ENCODE peak calls at places on chromosome 21, in five cellular contexts. One of them, this sample, is unnamed.
A peak's percentile ranks its signal among the peaks of the same experiment; 100 is the strongest.

GRCh38 chr21:45858180-45858579 is 123.4 kb upstream of the COL6A1 start:
- DNase-seq in AG10803: no peak
- DNase-seq in prostate gland: no peak
- DNase-seq in neural progenitor cell: no peak
- DNase-seq in transverse colon: no peak
- DNase-seq in this sample: no peak

GRCh38 chr21:39048574-39048973 is 134.7 kb downstream of the PSMG1 start:
- DNase-seq in transverse colon: no peak
- DNase-seq in neural progenitor cell: no peak
- DNase-seq in AG10803: peak; percentile 25
- DNase-seq in prostate gland: no peak
- DNase-seq in this sample: no peak

GRCh38 chr21:42500736-42501135 is 4.7 kb upstream of the RSPH1 start:
- DNase-seq in AG10803: no peak
- DNase-seq in prostate gland: no peak
- DNase-seq in neural progenitor cell: no peak
- DNase-seq in transverse colon: no peak
- DNase-seq in this sample: no peak

GRCh38 chr21:28487455-28488070 is 505.1 kb downstream of the LTN1 start:
- DNase-seq in AG10803: no peak
- DNase-seq in transverse colon: no peak
- DNase-seq in neural progenitor cell: no peak
- DNase-seq in prostate gland: no peak
- DNase-seq in this sample: no peak

GRCh38 chr21:21046063-21046462 is 47.9 kb downstream of the NCAM2 start:
- DNase-seq in transverse colon: no peak
- DNase-seq in prostate gland: no peak
- DNase-seq in neural progenitor cell: no peak
- DNase-seq in AG10803: no peak
- DNase-seq in this sample: no peak

GRCh38 chr21:32322103-32322502 is 23.4 kb downstream of the MRAP start:
- DNase-seq in prostate gland: no peak
- DNase-seq in transverse colon: no peak
- DNase-seq in AG10803: no peak
- DNase-seq in neural progenitor cell: no peak
- DNase-seq in this sample: no peak

GRCh38 chr21:41947596-41948403 is 6.0 kb downstream of the C2CD2 start:
- DNase-seq in neural progenitor cell: no peak
- DNase-seq in AG10803: peak; percentile 64
- DNase-seq in transverse colon: no peak
- DNase-seq in prostate gland: no peak
- DNase-seq in this sample: no peak

GRCh38 chr21:14306143-14306907 is 76.6 kb downstream of the HSPA13 start:
- DNase-seq in neural progenitor cell: no peak
- DNase-seq in transverse colon: no peak
- DNase-seq in AG10803: peak; percentile 13
- DNase-seq in prostate gland: no peak
- DNase-seq in this sample: no peak

GRCh38 chr21:45892156-45892919 is 89.2 kb upstream of the COL6A1 start:
- DNase-seq in transverse colon: peak; percentile 31
- DNase-seq in AG10803: no peak
- DNase-seq in prostate gland: no peak
- DNase-seq in neural progenitor cell: no peak
- DNase-seq in this sample: no peak

GRCh38 chr21:45385549-45386050 is 19.4 kb upstream of the COL18A1 start:
- DNase-seq in transverse colon: no peak
- DNase-seq in AG10803: peak; percentile 24
- DNase-seq in prostate gland: no peak
- DNase-seq in neural progenitor cell: no peak
- DNase-seq in this sample: no peak

GRCh38 chr21:45076245-45076661 is 1.9 kb downstream of the ADARB1 start:
- DNase-seq in prostate gland: no peak
- DNase-seq in transverse colon: no peak
- DNase-seq in AG10803: peak; percentile 40
- DNase-seq in neural progenitor cell: peak; percentile 30
- DNase-seq in this sample: no peak

DNA sequence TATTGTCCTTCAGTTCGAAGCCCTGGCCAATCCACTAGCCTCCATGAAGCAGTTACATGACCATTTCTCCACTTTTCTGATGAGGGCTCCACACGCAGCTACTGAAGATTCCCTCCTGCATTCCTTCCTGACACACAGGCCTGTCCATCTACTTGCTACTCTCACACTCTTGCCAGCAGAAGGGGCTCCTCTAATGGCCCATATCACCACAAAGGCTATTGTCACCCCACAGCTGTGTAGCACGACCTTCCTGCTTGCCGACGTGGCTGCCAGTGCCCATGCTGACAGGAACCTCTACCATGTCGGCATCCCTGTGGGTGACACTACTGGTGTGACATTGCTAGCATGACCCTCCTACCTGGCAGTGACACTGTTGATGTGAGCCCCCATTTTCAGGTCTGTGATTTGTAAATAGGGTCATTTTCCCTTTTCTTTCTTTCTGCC is 1528.6 kb upstream of the TPTE start:
- DNase-seq in neural progenitor cell: no peak
- DNase-seq in transverse colon: no peak
- DNase-seq in prostate gland: no peak
- DNase-seq in AG10803: no peak
- DNase-seq in this sample: no peak
- H3K4me3 ChIP-seq in neural progenitor cell: no peak overlapping the region
- H3K4me3 ChIP-seq in transverse colon: no peak overlapping the region
- H3K4me3 ChIP-seq in prostate gland: no peak overlapping the region
- H3K4me3 ChIP-seq in AG10803: no peak overlapping the region
- H3K4me3 ChIP-seq in this sample: no peak overlapping the region

GRCh38 chr21:30839304-30839703 is 9.7 kb upstream of the KRTAP7-1 start:
- DNase-seq in neural progenitor cell: peak; percentile 75
- DNase-seq in prostate gland: no peak
- DNase-seq in AG10803: no peak
- DNase-seq in transverse colon: peak; percentile 7
- DNase-seq in this sample: no peak
- TF ChIP-seq CTCF in neural progenitor cell: peak; percentile 70
- TF ChIP-seq CTCF in prostate gland: no peak
- TF ChIP-seq CTCF in AG10803: no peak
- TF ChIP-seq CTCF in transverse colon: no peak
- TF ChIP-seq CTCF in this sample: no peak

DNA sequence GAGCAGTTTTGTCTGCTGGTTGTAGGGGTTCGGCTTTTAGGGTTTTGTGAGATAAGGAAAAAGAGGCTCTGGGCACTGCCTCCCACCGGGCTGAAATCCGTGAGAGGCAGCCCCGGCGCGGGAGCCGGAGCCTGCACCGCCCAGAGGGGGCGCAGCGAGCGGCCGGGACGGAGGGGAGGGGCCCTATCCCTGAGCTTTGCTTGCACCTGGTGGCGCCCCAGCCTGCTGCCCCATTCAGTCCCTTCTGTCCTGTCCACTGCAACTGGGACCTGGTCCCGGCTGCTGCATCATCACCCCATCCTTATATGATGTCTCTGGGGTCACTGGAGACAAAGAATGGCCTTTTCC is 512 bp upstream of the KCNJ6 start:
- DNase-seq in AG10803: no peak
- DNase-seq in prostate gland: no peak
- DNase-seq in transverse colon: no peak
- DNase-seq in neural progenitor cell: peak; percentile 85
- DNase-seq in this sample: no peak
- H3K4me3 ChIP-seq in AG10803: peak overlapping the region; percentile 60
- H3K4me3 ChIP-seq in prostate gland: no peak overlapping the region
- H3K4me3 ChIP-seq in transverse colon: no peak overlapping the region
- H3K4me3 ChIP-seq in neural progenitor cell: peak overlapping the region; percentile 70
- H3K4me3 ChIP-seq in this sample: no peak overlapping the region

GRCh38 chr21:18384771-18385170 is 18.8 kb downstream of the TMPRSS15 start:
- DNase-seq in neural progenitor cell: peak; percentile 54
- DNase-seq in prostate gland: no peak
- DNase-seq in transverse colon: no peak
- DNase-seq in AG10803: no peak
- DNase-seq in this sample: no peak
- TF ChIP-seq CTCF in neural progenitor cell: peak; percentile 78
- TF ChIP-seq CTCF in prostate gland: no peak
- TF ChIP-seq CTCF in transverse colon: peak; percentile 26
- TF ChIP-seq CTCF in AG10803: no peak
- TF ChIP-seq CTCF in this sample: peak; percentile 47

GRCh38 chr21:25424674-25425073 is 182.6 kb downstream of the MRPL39 start:
- DNase-seq in prostate gland: no peak
- DNase-seq in AG10803: no peak
- DNase-seq in neural progenitor cell: no peak
- DNase-seq in transverse colon: no peak
- DNase-seq in this sample: no peak

GRCh38 chr21:25420831-25421230 is 186.4 kb downstream of the MRPL39 start:
- DNase-seq in AG10803: no peak
- DNase-seq in transverse colon: no peak
- DNase-seq in prostate gland: no peak
- DNase-seq in neural progenitor cell: no peak
- DNase-seq in this sample: no peak

GRCh38 chr21:25422610-25423608 is 184.4 kb downstream of the MRPL39 start:
- DNase-seq in prostate gland: no peak
- DNase-seq in AG10803: no peak
- DNase-seq in neural progenitor cell: no peak
- DNase-seq in transverse colon: no peak
- DNase-seq in this sample: no peak

GRCh38 chr21:25424045-25424444 is 183.2 kb downstream of the MRPL39 start:
- DNase-seq in prostate gland: no peak
- DNase-seq in neural progenitor cell: no peak
- DNase-seq in transverse colon: no peak
- DNase-seq in AG10803: no peak
- DNase-seq in this sample: no peak

DNA sequence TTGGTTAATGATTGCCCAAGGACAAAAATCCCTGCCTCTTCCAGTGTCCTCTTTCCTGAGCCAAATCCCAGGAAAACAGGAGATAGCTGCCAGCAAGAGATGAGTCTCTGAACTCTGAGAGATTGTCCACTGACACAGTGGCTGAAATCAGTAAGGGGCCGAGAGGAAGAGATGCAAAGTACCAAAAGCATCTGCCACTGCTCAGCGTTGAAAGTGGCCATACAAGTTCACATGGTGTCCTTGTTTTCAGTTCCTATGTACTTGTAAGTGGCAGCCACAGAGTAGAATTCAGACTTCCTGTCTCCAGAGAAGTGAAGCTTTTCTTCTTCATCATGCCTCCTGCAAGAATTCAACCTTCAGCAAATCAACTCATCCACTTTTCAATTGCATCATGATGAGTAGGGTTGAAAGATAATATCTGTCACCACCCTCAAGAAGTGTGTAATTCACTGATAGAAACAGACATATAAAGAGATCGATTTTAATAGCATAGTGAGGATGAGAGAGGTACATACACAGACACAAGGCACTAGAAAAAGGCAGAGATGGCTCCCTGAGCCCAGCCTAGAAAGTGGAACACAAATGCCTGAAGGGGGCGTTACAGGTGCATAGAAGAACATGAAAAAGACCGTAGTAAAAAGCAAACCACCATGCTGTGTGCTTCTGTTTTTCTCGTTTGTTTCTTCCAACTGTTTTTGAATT is 185.8 kb downstream of the MRPL39 start:
- DNase-seq in prostate gland: no peak
- DNase-seq in transverse colon: peak; percentile 36
- DNase-seq in neural progenitor cell: peak; percentile 77
- DNase-seq in AG10803: peak; percentile 33
- DNase-seq in this sample: no peak
- H3K4me3 ChIP-seq in prostate gland: no peak overlapping the region
- H3K4me3 ChIP-seq in transverse colon: no peak overlapping the region
- H3K4me3 ChIP-seq in neural progenitor cell: no peak overlapping the region
- H3K4me3 ChIP-seq in AG10803: no peak overlapping the region
- H3K4me3 ChIP-seq in this sample: no peak overlapping the region

GRCh38 chr21:30408782-30409494 is 13.1 kb downstream of the KRTAP13-1 start:
- DNase-seq in prostate gland: peak; percentile 74
- DNase-seq in AG10803: peak; percentile 22
- DNase-seq in neural progenitor cell: peak; percentile 89
- DNase-seq in transverse colon: peak; percentile 54
- DNase-seq in this sample: no peak
- TF ChIP-seq CTCF in prostate gland: peak; percentile 33
- TF ChIP-seq CTCF in AG10803: peak; percentile 27
- TF ChIP-seq CTCF in neural progenitor cell: peak; percentile 67
- TF ChIP-seq CTCF in transverse colon: peak; percentile 50
- TF ChIP-seq CTCF in this sample: peak; percentile 20